ENCODE peak calls at places on chromosomes 13 and 19, in eight cellular contexts. L, A, U, D, W, O, K and R are unnamed samples.

GRCh38 chr19:18292460-18292809 is 11.0 kb upstream of the JUND start:
- DNase-seq in D (no peak), U (no peak), A (no peak), W (no peak), O (no peak), L (no peak), K (no peak), R (no peak)

GRCh38 chr19:2841858-2842574 is 741 bp downstream of the ZNF555 start:
- DNase-seq in K (no peak), W (no peak), D (no peak), U (no peak), L (no peak), O (no peak), A (no peak), R (no peak)

GRCh38 chr19:50437862-50438449 is 5.3 kb downstream of the MYBPC2 start:
- DNase-seq in A (no peak), D (no peak), W (no peak), L (no peak), O (no peak), K (no peak), U (no peak), R (no peak)

GRCh38 chr13:113499936-113500335 is 9.4 kb upstream of the DCUN1D2 start:
- DNase-seq in A (no peak), O (no peak), D (peak; percentile 28), W (no peak), U (no peak), L (no peak), K (no peak), R (peak; percentile 60)

GRCh38 chr13:95091755-95092154 is 209.5 kb downstream of the ABCC4 start:
- DNase-seq in D (no peak), L (no peak), O (no peak), W (no peak), U (no peak), A (no peak), K (no peak), R (no peak)

GRCh38 chr19:42284066-42284501 is 15.0 kb downstream of the CIC start:
- DNase-seq in A (peak; percentile 91), K (peak; percentile 89), O (peak; percentile 43), D (peak; percentile 81), L (no peak), W (no peak), U (peak; percentile 72), R (no peak)

GRCh38 chr19:33683881-33684549 is 62.3 kb downstream of the CHST8 start:
- DNase-seq in D (peak; percentile 39), U (no peak), K (peak; percentile 31), W (no peak), A (no peak), L (peak; percentile 62), O (no peak), R (peak; percentile 16)

GRCh38 chr19:41330946-41331678 is 21.1 kb downstream of the CCDC97 start:
- DNase-seq in O (no peak), U (no peak), L (no peak), W (no peak), K (no peak), D (no peak), A (no peak), R (no peak)

GRCh38 chr19:50658438-50659317 is 9.4 kb downstream of the C19orf81 start:
- DNase-seq in D (peak; percentile 84), U (peak; percentile 54), A (peak; percentile 75), L (no peak), O (peak; percentile 40), K (peak; percentile 65), W (peak; percentile 34), R (peak; percentile 29)

GRCh38 chr19:7550169-7550770 is 14.8 kb downstream of the PNPLA6 start:
- DNase-seq in W (no peak), A (no peak), U (no peak), O (no peak), L (peak; percentile 47), K (peak; percentile 63), D (no peak), R (no peak)

GRCh38 chr13:99981115-99982020 is at the start of gene ZIC2:
- DNase-seq in L (no peak), D (no peak), W (no peak), O (no peak), A (no peak), K (no peak), U (no peak), R (peak; percentile 71)

GRCh38 chr13:33992891-33993336 is 175.0 kb downstream of the RFC3 start:
- DNase-seq in L (no peak), O (no peak), A (no peak), W (no peak), U (no peak), D (no peak), K (no peak), R (no peak)

GRCh38 chr13:90105276-90105675 is 1242.2 kb upstream of the MIR17HG start:
- DNase-seq in W (no peak), D (peak; percentile 33), U (no peak), A (no peak), L (no peak), K (no peak), O (no peak), R (no peak)